ENCODE peak calls at places on chromosomes 6 and 20, in ten cellular contexts. T is CD8-positive, alpha-beta memory T cell; U is endothelial cell of umbilical vein; A is body of pancreas; I is transverse colon; S is heart left ventricle; D is PC-3; K is aorta; C is ascending aorta; V is mammary epithelial cell. P is an unnamed sample.

GRCh38 chr6:53770690-53771320 is 24.0 kb upstream of the LRRC1 start:
- DNase-seq in T (no peak), U (no peak), A (no peak), I (no peak), S (no peak), D (no peak), K (no peak), C (no peak), V (peak; percentile 43), P (peak; percentile 70)

GRCh38 chr6:19368511-19368910 is 468.7 kb upstream of the ID4 start:
- DNase-seq in T (no peak), U (no peak), A (no peak), I (no peak), S (no peak), D (peak; percentile 75), K (no peak), C (no peak), V (peak; percentile 67), P (no peak)

GRCh38 chr6:40343887-40344565 is 243.1 kb downstream of the LRFN2 start:
- DNase-seq in T (no peak), U (no peak), A (no peak), I (no peak), S (peak; percentile 3), D (no peak), K (no peak), C (peak; percentile 38), V (no peak), P (no peak)

GRCh38 chr20:15857131-15857784 is 716.0 kb downstream of the KIF16B start:
- DNase-seq in T (no peak), U (no peak), A (no peak), I (no peak), S (no peak), D (no peak), K (no peak), C (no peak), V (no peak), P (no peak)

GRCh38 chr6:22334778-22335177 is 37.9 kb upstream of the PRL start:
- DNase-seq in T (no peak), U (no peak), A (no peak), I (no peak), S (no peak), D (no peak), K (no peak), C (no peak), V (no peak), P (no peak)

GRCh38 chr6:111918825-111919224 is 45.6 kb upstream of the FYN start:
- DNase-seq in T (no peak), U (no peak), A (no peak), I (no peak), S (no peak), D (no peak), K (peak; percentile 58), C (no peak), V (no peak), P (no peak)

GRCh38 chr6:35972471-35972985 is 51.6 kb upstream of the SRPK1 start:
- DNase-seq in T (no peak), U (no peak), A (no peak), I (no peak), S (no peak), D (no peak), K (no peak), C (no peak), V (no peak), P (no peak)

GRCh38 chr6:17938885-17939284 is 48.5 kb downstream of the KIF13A start:
- DNase-seq in T (no peak), U (no peak), A (no peak), I (no peak), S (no peak), D (peak; percentile 32), K (no peak), C (no peak), V (peak; percentile 26), P (no peak)

GRCh38 chr6:137866200-137866913 is 702 bp upstream of the TNFAIP3 start:
- DNase-seq in T (no peak), U (peak; percentile 43), A (peak; percentile 28), I (no peak), S (peak; percentile 50), D (peak; percentile 16), K (no peak), C (peak; percentile 85), V (peak; percentile 46), P (no peak)

GRCh38 chr6:95249176-95249575 is 328.2 kb upstream of the MANEA start:
- DNase-seq in T (no peak), U (no peak), A (no peak), I (no peak), S (no peak), D (no peak), K (no peak), C (no peak), V (peak; percentile 2), P (no peak)

GRCh38 chr6:34018961-34019606 is 126.8 kb downstream of the GRM4 start:
- DNase-seq in T (no peak), U (no peak), A (no peak), I (no peak), S (no peak), D (no peak), K (no peak), C (no peak), V (no peak), P (no peak)

GRCh38 chr6:45625191-45625664 is 247.5 kb upstream of the SUPT3H start:
- DNase-seq in T (no peak), U (no peak), A (no peak), I (no peak), S (no peak), D (peak; percentile 77), K (no peak), C (no peak), V (peak; percentile 59), P (no peak)

DNA sequence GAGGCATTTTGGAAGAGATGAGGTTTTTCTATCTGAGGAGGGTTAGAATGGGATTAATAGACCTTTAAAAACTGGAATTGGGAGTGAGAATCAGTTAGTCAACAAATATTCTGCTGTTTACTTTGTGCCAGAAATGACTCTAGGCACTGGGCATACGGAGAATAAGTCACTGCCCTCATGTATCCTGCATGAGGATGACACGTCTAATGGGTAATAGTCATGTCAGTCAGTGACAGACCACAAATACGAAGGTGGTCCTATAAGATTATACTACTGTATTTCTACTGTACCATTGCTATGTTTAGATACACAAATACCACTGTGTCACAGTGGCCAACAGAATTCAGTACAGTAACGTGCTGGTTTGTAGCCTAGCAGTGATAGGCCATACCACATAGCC is 30.7 kb downstream of the ZFAND3 start:
- DNase-seq in T (no peak), U (no peak), A (no peak), I (no peak), S (no peak), D (peak; percentile 31), K (no peak), C (no peak), V (no peak), P (no peak)
- H3K4me1 ChIP-seq in T (peaks cover 21% of the 10 kb centered on the region), U (no peaks in the 10 kb centered on the region), A (peaks cover 58% of the 10 kb centered on the region), I (peaks cover 31% of the 10 kb centered on the region), S (peaks cover 58% of the 10 kb centered on the region), D (peaks cover 20% of the 10 kb centered on the region), K (peaks cover 7% of the 10 kb centered on the region), C (no peaks in the 10 kb centered on the region), V (peaks cover 6% of the 10 kb centered on the region), P (peaks cover 2% of the 10 kb centered on the region)

DNA sequence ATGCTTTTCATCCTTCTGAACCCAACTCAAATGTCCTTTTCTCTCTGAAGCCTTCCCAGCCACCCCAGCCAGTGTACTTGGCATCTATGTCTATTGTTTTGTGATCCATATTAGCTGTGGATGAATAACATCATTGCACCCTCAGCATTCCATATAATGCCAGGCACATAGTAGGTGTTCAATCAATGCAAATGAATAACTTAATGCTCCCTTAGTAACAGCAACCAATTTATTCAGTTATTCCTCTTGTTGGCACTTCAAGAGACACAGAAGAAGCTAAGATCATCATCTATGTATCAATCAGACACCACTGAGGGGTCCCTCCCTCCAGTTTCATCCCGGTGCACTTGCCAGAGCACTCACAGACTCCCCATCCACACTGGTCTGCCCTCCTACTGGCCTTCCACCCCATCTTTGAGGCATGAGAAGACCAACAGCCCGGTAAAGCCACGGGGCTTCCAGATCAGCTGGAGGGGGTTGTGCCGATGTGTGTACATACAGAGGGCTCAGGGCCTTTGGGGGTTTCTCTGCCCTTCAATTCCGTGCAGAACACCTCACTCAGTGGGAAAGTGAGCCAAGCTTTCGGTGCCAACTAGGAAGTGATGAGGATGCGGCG is 2.4 kb upstream of the TAF8 start:
- DNase-seq in T (peak; percentile 7), U (no peak), A (no peak), I (no peak), S (no peak), D (no peak), K (no peak), C (no peak), V (no peak), P (no peak)
- H3K4me1 ChIP-seq in T (peaks cover 70% of the 10 kb centered on the region), U (peaks cover 47% of the 10 kb centered on the region), A (peaks cover 75% of the 10 kb centered on the region), I (peaks cover 79% of the 10 kb centered on the region), S (peaks cover 81% of the 10 kb centered on the region), D (peaks cover 30% of the 10 kb centered on the region), K (peaks cover 2% of the 10 kb centered on the region), C (peaks cover 19% of the 10 kb centered on the region), V (peaks cover 46% of the 10 kb centered on the region), P (peaks cover 18% of the 10 kb centered on the region)

DNA sequence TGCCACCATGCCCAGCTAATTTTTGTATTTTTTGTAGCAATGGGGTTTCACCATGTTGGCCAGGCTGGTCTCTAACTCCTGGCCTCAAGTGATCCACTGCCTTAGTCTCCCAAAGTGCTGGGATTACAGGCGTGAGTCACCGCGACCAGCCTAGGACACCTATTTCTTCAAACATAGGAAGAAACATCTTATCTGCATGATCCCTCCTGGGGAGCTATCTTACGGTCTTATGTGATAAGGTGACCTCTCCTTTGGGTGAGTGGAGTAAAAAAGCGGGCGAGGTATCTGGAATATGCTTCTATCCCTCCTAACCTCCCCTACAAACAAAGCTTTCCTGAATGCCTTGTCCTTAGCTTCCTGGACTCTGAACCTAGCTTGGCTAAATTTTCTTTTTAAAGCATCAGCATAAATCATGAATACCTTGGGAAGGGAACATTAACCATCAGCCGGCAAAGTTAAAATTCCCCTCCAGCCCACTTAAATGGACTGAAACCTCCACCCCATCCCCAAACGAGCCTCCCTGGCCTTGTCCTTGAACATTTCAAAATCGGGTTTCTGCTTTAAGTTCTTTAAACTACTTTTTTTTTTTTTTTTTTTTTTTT is 24.5 kb downstream of the RIPOR3 start:
- DNase-seq in T (no peak), U (no peak), A (no peak), I (no peak), S (no peak), D (no peak), K (no peak), C (no peak), V (no peak), P (no peak)
- H3K4me1 ChIP-seq in T (no peaks in the 10 kb centered on the region), U (no peaks in the 10 kb centered on the region), A (peaks cover 35% of the 10 kb centered on the region), I (peaks cover under 1% of the 10 kb centered on the region), S (peaks cover 23% of the 10 kb centered on the region), D (peaks cover 41% of the 10 kb centered on the region), K (no peaks in the 10 kb centered on the region), C (no peaks in the 10 kb centered on the region), V (peaks cover 4% of the 10 kb centered on the region), P (peaks cover 4% of the 10 kb centered on the region)

DNA sequence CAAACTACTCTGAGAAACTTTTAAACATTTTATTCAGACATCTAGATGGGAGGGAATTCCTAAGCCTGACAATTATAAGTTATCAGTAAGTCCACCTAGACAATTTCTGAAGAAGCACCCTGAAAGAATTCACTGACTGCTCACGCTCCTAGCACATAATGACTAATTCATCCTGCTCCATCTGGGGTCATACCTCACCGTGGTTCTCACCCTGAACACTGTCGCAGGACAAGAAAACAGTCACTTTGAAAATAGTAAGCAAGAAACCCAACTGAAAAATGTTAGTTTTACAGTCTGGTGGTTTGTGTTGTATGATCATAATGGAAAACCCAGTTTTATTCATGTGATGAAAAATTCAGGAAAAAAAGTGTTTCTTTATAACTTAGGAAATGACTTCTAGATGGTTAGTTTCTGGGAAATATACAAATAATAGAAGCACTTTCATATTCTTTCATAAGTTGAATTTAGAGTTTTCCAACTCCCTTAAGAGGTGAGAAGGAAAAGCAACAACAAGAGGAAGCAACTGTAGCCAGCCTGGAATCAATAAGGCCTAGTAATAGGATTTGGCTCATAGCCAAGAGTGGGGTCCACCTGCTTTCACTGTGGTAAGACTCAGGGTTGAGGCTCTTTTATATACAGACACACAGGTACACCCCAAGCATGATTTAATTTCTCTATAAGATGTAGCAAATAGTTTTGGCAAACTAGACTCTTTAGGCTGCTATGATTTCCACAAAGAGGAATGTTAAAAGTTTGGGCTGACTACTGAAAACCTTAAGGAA is 94.1 kb downstream of the HIVEP2 start:
- DNase-seq in T (no peak), U (peak; percentile 59), A (no peak), I (no peak), S (no peak), D (peak; percentile 39), K (no peak), C (no peak), V (peak; percentile 37), P (no peak)
- H3K4me1 ChIP-seq in T (peaks cover 99% of the 10 kb centered on the region), U (peaks cover 31% of the 10 kb centered on the region), A (peaks cover 34% of the 10 kb centered on the region), I (peaks cover 89% of the 10 kb centered on the region), S (peaks cover 60% of the 10 kb centered on the region), D (peaks cover 77% of the 10 kb centered on the region), K (peaks cover 4% of the 10 kb centered on the region), C (peaks cover 7% of the 10 kb centered on the region), V (peaks cover 35% of the 10 kb centered on the region), P (peaks cover 8% of the 10 kb centered on the region)